ENCODE peak calls at places on chromosomes 4 and X, in five cellular contexts. A is uterus, J is Caki2, H is BE2C, U is astrocyte of the spinal cord. Z is an unnamed sample.

GRCh38 chr4:181784881-181785280 is 458.3 kb upstream of the TENM3 start:
- DNase-seq in A (no peak), J (no peak), H (no peak), U (no peak), Z (no peak)

GRCh38 chr4:115711575-115711974 is 598.2 kb upstream of the NDST4 start:
- DNase-seq in A (no peak), J (peak; percentile 6), H (no peak), U (no peak), Z (peak; percentile 4)

GRCh38 chrX:100673397-100673953 is 29.5 kb downstream of the SRPX2 start:
- DNase-seq in A (no peak), J (no peak), H (no peak), U (peak; percentile 73), Z (peak; percentile 34)

GRCh38 chrX:154015581-154016264 is 4.0 kb downstream of the IRAK1 start:
- DNase-seq in A (no peak), J (no peak), H (no peak), U (no peak), Z (no peak)

GRCh38 chr4:172134536-172134935 is 321.3 kb downstream of the GALNTL6 start:
- DNase-seq in A (no peak), J (no peak), H (no peak), U (no peak), Z (no peak)

GRCh38 chrX:25198891-25199290 is 183.1 kb upstream of the ARX start:
- DNase-seq in A (no peak), J (no peak), H (no peak), U (peak; percentile 10), Z (no peak)

GRCh38 chr4:40185830-40186664 is 10.8 kb upstream of the RHOH start:
- DNase-seq in A (no peak), J (peak; percentile 37), H (no peak), U (no peak), Z (no peak)

GRCh38 chr4:1464581-1465171 is 58.4 kb upstream of the NKX1-1 start:
- DNase-seq in A (no peak), J (no peak), H (no peak), U (no peak), Z (no peak)

GRCh38 chr4:51930557-51930956 is 87.6 kb downstream of the DCUN1D4 start:
- DNase-seq in A (no peak), J (no peak), H (no peak), U (peak; percentile 18), Z (no peak)

GRCh38 chr4:3677671-3678070 is 88.5 kb upstream of the ADRA2C start:
- DNase-seq in A (peak; percentile 20), J (no peak), H (peak; percentile 4), U (no peak), Z (no peak)

GRCh38 chrX:19888419-19888879 is 1.0 kb upstream of the SH3KBP1 start:
- DNase-seq in A (peak; percentile 42), J (peak; percentile 80), H (peak; percentile 24), U (peak; percentile 79), Z (peak; percentile 80)